ENCODE peak calls at places on chromosomes 3 and 15, in nine cellular contexts. C is upper lobe of right lung; T is stimulated activated effector memory CD8-positive, alpha-beta T cell treated with anti-CD3 and anti-CD28 coated beads, Interleukin-12 subunit alpha, Interleukin-12 subunit beta, amount 100 ng/mL, for 72 hours; B is activated naive CD8-positive, alpha-beta T cell treated with anti-CD3 and anti-CD28 coated beads, Interleukin-2, amount 10 ng/mL, durations not matched to agents 7 days and 5 days; W is omental fat pad; U is activated CD8-positive, alpha-beta memory T cell treated with anti-CD3 and anti-CD28 coated beads, Interleukin-2, amount 10 ng/mL, durations not matched to agents 7 days and 5 days; O is Right ventricle myocardium superior; D is lower lobe of right lung; V is T-cell. J is an unnamed sample.

GRCh38 chr3:66297917-66298316 is 77.1 kb downstream of the SLC25A26 start:
- ATAC-seq in C (peak), T (peak), B (no peak), W (no peak), U (no peak), O (peak), D (peak), V (no peak), J (peak)

GRCh38 chr15:47717036-47717611 is at the start of gene SEMA6D:
- ATAC-seq in C (peak), T (no peak), B (no peak), W (peak), U (no peak), O (peak), D (peak), V (no peak), J (no peak)

GRCh38 chr15:63669074-63669473 is 71.9 kb downstream of the FBXL22 start:
- ATAC-seq in C (no peak), T (peak), B (no peak), W (no peak), U (no peak), O (no peak), D (no peak), V (no peak), J (peak)

GRCh38 chr3:51718547-51719412 is 11.9 kb downstream of the GRM2 start:
- ATAC-seq in C (peak), T (peak), B (peak), W (peak), U (peak), O (peak), D (peak), V (peak), J (peak)

GRCh38 chr15:57572463-57572862 is 19.2 kb upstream of the MYZAP start:
- ATAC-seq in C (no peak), T (no peak), B (no peak), W (no peak), U (no peak), O (no peak), D (no peak), V (no peak), J (no peak)

GRCh38 chr15:73700041-73700842 is 16.1 kb downstream of the CD276 start:
- ATAC-seq in C (peak), T (peak), B (peak), W (no peak), U (peak), O (peak), D (peak), V (peak), J (peak)

GRCh38 chr15:56042982-56043980 is 49.9 kb upstream of the NEDD4 start:
- ATAC-seq in C (no peak), T (peak), B (peak), W (no peak), U (peak), O (no peak), D (no peak), V (peak), J (peak)

GRCh38 chr3:40940651-40941050 is 258.7 kb upstream of the CTNNB1 start:
- ATAC-seq in C (no peak), T (no peak), B (no peak), W (no peak), U (no peak), O (no peak), D (no peak), V (no peak), J (no peak)

GRCh38 chr3:141399979-141400971 is 32.0 kb downstream of the ZBTB38 start:
- ATAC-seq in C (no peak), T (no peak), B (no peak), W (peak), U (no peak), O (no peak), D (peak), V (no peak), J (peak)

GRCh38 chr3:18070231-18070630 is 327.8 kb upstream of the TBC1D5 start:
- ATAC-seq in C (no peak), T (no peak), B (no peak), W (no peak), U (no peak), O (peak), D (no peak), V (no peak), J (no peak)

GRCh38 chr3:150299221-150299620 is 108.9 kb upstream of the TSC22D2 start:
- ATAC-seq in C (no peak), T (no peak), B (no peak), W (no peak), U (no peak), O (no peak), D (no peak), V (no peak), J (no peak)

GRCh38 chr15:83378921-83379561 is 68.1 kb upstream of the SH3GL3 start:
- ATAC-seq in C (peak), T (no peak), B (no peak), W (no peak), U (no peak), O (peak), D (peak), V (no peak), J (no peak)

GRCh38 chr3:81442758-81443456 is 318.5 kb downstream of the GBE1 start:
- ATAC-seq in C (no peak), T (no peak), B (no peak), W (no peak), U (no peak), O (peak), D (no peak), V (no peak), J (no peak)

GRCh38 chr15:52288051-52288942 is 7.3 kb downstream of the MYO5C start:
- ATAC-seq in C (peak), T (no peak), B (no peak), W (no peak), U (no peak), O (peak), D (peak), V (no peak), J (no peak)

GRCh38 chr15:81224232-81224631 is 27.6 kb downstream of the IL16 start:
- ATAC-seq in C (no peak), T (no peak), B (no peak), W (no peak), U (no peak), O (peak), D (no peak), V (no peak), J (no peak)

GRCh38 chr15:63244976-63245645 is 32.3 kb upstream of the APH1B start:
- ATAC-seq in C (no peak), T (no peak), B (peak), W (peak), U (no peak), O (no peak), D (no peak), V (peak), J (peak)

GRCh38 chr3:101878589-101878988 is 29.3 kb downstream of the NFKBIZ start:
- ATAC-seq in C (no peak), T (no peak), B (no peak), W (no peak), U (no peak), O (no peak), D (no peak), V (no peak), J (no peak)

GRCh38 chr15:41564286-41564959 is 5.4 kb downstream of the TYRO3 start:
- ATAC-seq in C (no peak), T (no peak), B (no peak), W (no peak), U (no peak), O (no peak), D (no peak), V (no peak), J (no peak)

GRCh38 chr15:77506311-77507150 is 85.8 kb downstream of the HMG20A start:
- ATAC-seq in C (peak), T (no peak), B (no peak), W (no peak), U (no peak), O (peak), D (peak), V (no peak), J (no peak)

GRCh38 chr3:10392244-10392643 is 71.3 kb upstream of the SEC13 start:
- ATAC-seq in C (no peak), T (no peak), B (no peak), W (no peak), U (no peak), O (no peak), D (no peak), V (no peak), J (no peak)

GRCh38 chr3:185473290-185473815 is 25.5 kb downstream of the TMEM41A start:
- ATAC-seq in C (no peak), T (no peak), B (no peak), W (no peak), U (no peak), O (no peak), D (no peak), V (no peak), J (no peak)

GRCh38 chr15:33047077-33047476 is 147.4 kb downstream of the FMN1 start:
- ATAC-seq in C (no peak), T (no peak), B (no peak), W (no peak), U (no peak), O (no peak), D (no peak), V (peak), J (no peak)

GRCh38 chr15:72197460-72198409 is at the start of gene GRAMD2A:
- ATAC-seq in C (peak), T (peak), B (peak), W (peak), U (peak), O (peak), D (peak), V (peak), J (peak)

GRCh38 chr3:63383040-63383439 is 104.9 kb downstream of the SYNPR start:
- ATAC-seq in C (no peak), T (no peak), B (no peak), W (no peak), U (no peak), O (no peak), D (no peak), V (no peak), J (no peak)

GRCh38 chr3:69890094-69890493 is 109.4 kb upstream of the SAMMSON start:
- ATAC-seq in C (no peak), T (peak), B (no peak), W (no peak), U (no peak), O (no peak), D (no peak), V (no peak), J (peak)

GRCh38 chr15:37765809-37766208 is 168.6 kb upstream of the TMCO5A start:
- ATAC-seq in C (no peak), T (peak), B (no peak), W (no peak), U (no peak), O (no peak), D (no peak), V (no peak), J (no peak)

GRCh38 chr15:68154923-68155559 is 50.1 kb downstream of the CALML4 start:
- ATAC-seq in C (peak), T (no peak), B (no peak), W (no peak), U (no peak), O (peak), D (peak), V (no peak), J (no peak)

GRCh38 chr3:180018588-180018987 is 18.1 kb downstream of the PEX5L start:
- ATAC-seq in C (no peak), T (no peak), B (no peak), W (no peak), U (no peak), O (no peak), D (no peak), V (no peak), J (no peak)

GRCh38 chr3:131386429-131386926 is 4.9 kb downstream of the NUDT16 start:
- ATAC-seq in C (peak), T (no peak), B (no peak), W (no peak), U (peak), O (peak), D (peak), V (no peak), J (peak)

GRCh38 chr3:356947-357346 is 160.4 kb downstream of the CHL1 start:
- ATAC-seq in C (no peak), T (no peak), B (no peak), W (no peak), U (no peak), O (peak), D (no peak), V (no peak), J (no peak)

GRCh38 chr3:52407779-52408178 is 37.1 kb downstream of the SEMA3G start:
- ATAC-seq in C (no peak), T (no peak), B (no peak), W (no peak), U (no peak), O (no peak), D (no peak), V (no peak), J (no peak)

GRCh38 chr3:184567924-184568590 is 6.5 kb downstream of the EPHB3 start:
- ATAC-seq in C (no peak), T (no peak), B (no peak), W (no peak), U (no peak), O (no peak), D (no peak), V (no peak), J (no peak)

GRCh38 chr15:65805019-65805738 is 13.1 kb upstream of the DENND4A start:
- ATAC-seq in C (peak), T (peak), B (no peak), W (no peak), U (peak), O (peak), D (peak), V (no peak), J (peak)

GRCh38 chr15:62832231-62832630 is 210.3 kb upstream of the TPM1 start:
- ATAC-seq in C (no peak), T (no peak), B (no peak), W (no peak), U (no peak), O (no peak), D (no peak), V (no peak), J (no peak)